ENCODE peak calls at places on chromosomes 4 and X, in ten cellular contexts. E is MM.1S, C is MCF 10A, V is brain microvascular endothelial cell, J is progenitor cell of endocrine pancreas, B is neural crest cell, N is Calu3, R is upper lobe of right lung, F is nephron progenitor cell, Z is PC-9. I is an unnamed sample.

GRCh38 chr4:139560396-139561084 is 4.5 kb upstream of the SETD7 start:
- DNase-seq in R (no peak), B (no peak), V (no peak), N (no peak), E (no peak), F (peak; percentile 40), C (no peak), J (no peak), Z (peak; percentile 50), I (no peak)

GRCh38 chr4:52657630-52658501 is 1.2 kb downstream of the USP46 start:
- DNase-seq in B (peak; percentile 6), E (no peak), V (no peak), N (no peak), C (peak; percentile 30), Z (no peak), F (peak; percentile 48), J (no peak), R (no peak), I (no peak)

GRCh38 chr4:10691651-10692050 is 7.1 kb upstream of the CLNK start:
- DNase-seq in E (no peak), J (no peak), R (no peak), Z (no peak), C (no peak), V (no peak), B (no peak), F (no peak), N (no peak), I (no peak)

GRCh38 chr4:122224348-122224747 is 72.2 kb downstream of the BLTP1 start:
- DNase-seq in J (no peak), V (peak; percentile 31), F (peak; percentile 6), R (no peak), Z (no peak), E (peak; percentile 9), N (no peak), C (peak; percentile 40), B (peak; percentile 11), I (no peak)

GRCh38 chr4:147480891-147481576 is at the start of gene EDNRA:
- DNase-seq in F (peak; percentile 71), R (peak; percentile 71), Z (no peak), C (no peak), E (no peak), B (peak; percentile 33), V (peak; percentile 74), N (peak; percentile 29), J (peak; percentile 33), I (peak; percentile 78)

GRCh38 chr4:169268951-169269781 is 1.6 kb downstream of the SH3RF1 start:
- DNase-seq in E (no peak), V (peak; percentile 86), J (no peak), C (peak; percentile 60), Z (peak; percentile 67), B (no peak), R (no peak), N (peak; percentile 29), F (no peak), I (no peak)

GRCh38 chr4:180999217-180999616 is 1244.0 kb upstream of the TENM3 start:
- DNase-seq in J (no peak), C (peak; percentile 17), E (no peak), F (no peak), N (no peak), V (no peak), Z (no peak), B (no peak), R (no peak), I (no peak)

GRCh38 chr4:152979731-152980330 is 43.7 kb downstream of the FHDC1 start:
- DNase-seq in Z (peak; percentile 41), J (no peak), N (no peak), V (no peak), B (no peak), F (no peak), R (no peak), C (no peak), E (no peak), I (no peak)

GRCh38 chr4:25861951-25862410 is 807 bp downstream of the SEL1L3 start:
- DNase-seq in V (no peak), E (peak; percentile 53), J (no peak), F (peak; percentile 33), Z (no peak), N (no peak), B (no peak), C (peak; percentile 57), R (no peak), I (no peak)

GRCh38 chr4:170080496-170080895 is 9.3 kb downstream of the AADAT start:
- DNase-seq in J (no peak), E (no peak), N (no peak), Z (no peak), C (no peak), F (no peak), R (no peak), B (no peak), V (no peak), I (no peak)

GRCh38 chr4:84378277-84378838 is 120.7 kb downstream of the NKX6-1 start:
- DNase-seq in V (no peak), B (no peak), J (no peak), E (no peak), Z (no peak), N (no peak), F (no peak), R (no peak), C (no peak), I (no peak)

GRCh38 chr4:96016615-96017299 is 176.9 kb downstream of the PDHA2 start:
- DNase-seq in B (no peak), J (no peak), E (peak; percentile 18), R (no peak), F (no peak), C (peak; percentile 42), N (no peak), V (peak; percentile 77), Z (no peak), I (no peak)

GRCh38 chrX:136689441-136689840 is 41.5 kb downstream of the CD40LG start:
- DNase-seq in R (no peak), B (no peak), C (no peak), J (no peak), Z (no peak), N (no peak), V (peak; percentile 47), E (peak; percentile 90), F (no peak), I (no peak)

GRCh38 chr4:70895846-70896435 is 6.2 kb upstream of the MOB1B start:
- DNase-seq in N (no peak), C (no peak), J (no peak), B (no peak), V (no peak), E (no peak), R (no peak), Z (no peak), F (no peak), I (no peak)

GRCh38 chr4:183522821-183523220 is 18.0 kb downstream of the ING2 start:
- DNase-seq in N (no peak), R (no peak), V (no peak), B (no peak), F (no peak), E (no peak), Z (no peak), C (no peak), J (no peak), I (no peak)
- TF ChIP-seq CTCF in N (no peak), R (no peak), V (no peak), B (no peak), F (no peak), E (no peak), Z (no peak), C (no peak), J (no peak), I (no peak)

GRCh38 chr4:140569307-140569638 is 512 bp upstream of the UCP1 start:
- DNase-seq in V (no peak), E (no peak), B (no peak), J (no peak), C (no peak), R (no peak), F (no peak), Z (no peak), N (no peak), I (no peak)

GRCh38 chr4:140567722-140568121 is 1.0 kb downstream of the UCP1 start:
- DNase-seq in F (peak; percentile 58), Z (no peak), B (peak; percentile 10), C (no peak), E (no peak), J (peak; percentile 15), N (peak; percentile 1), V (no peak), R (no peak), I (no peak)

GRCh38 chr4:140571620-140572019 is 2.9 kb upstream of the UCP1 start:
- DNase-seq in B (no peak), Z (no peak), N (no peak), F (no peak), V (no peak), E (no peak), R (no peak), C (no peak), J (no peak), I (no peak)

GRCh38 chr4:140568507-140569306 is at the start of gene UCP1:
- DNase-seq in F (peak; percentile 73), C (peak; percentile 21), J (peak; percentile 35), R (peak; percentile 71), V (no peak), E (no peak), Z (no peak), N (peak; percentile 28), B (peak; percentile 13), I (no peak)
- TF ChIP-seq CTCF in F (no peak), C (no peak), J (peak; percentile 28), R (no peak), V (no peak), E (no peak), Z (no peak), N (no peak), B (no peak), I (no peak)

DNA sequence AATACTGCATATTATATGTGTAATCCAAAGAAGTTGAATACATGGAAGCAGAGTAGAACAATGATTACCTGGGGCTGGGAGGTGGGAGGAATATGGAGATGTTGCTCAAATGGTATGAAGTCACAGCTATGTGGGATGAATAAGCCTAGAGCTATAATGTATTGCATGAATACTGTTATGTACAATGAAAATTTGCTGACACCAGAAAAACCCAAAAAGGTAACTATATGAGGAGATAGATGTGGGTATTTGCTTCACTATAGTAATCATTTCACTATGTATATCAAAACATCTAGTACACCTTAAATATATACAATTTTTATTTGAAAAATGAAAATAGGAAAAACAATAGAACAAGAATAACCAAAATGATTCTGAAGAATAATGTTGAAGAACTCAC is 11.2 kb downstream of the PAGE3 start:
- DNase-seq in V (no peak), E (no peak), B (no peak), J (no peak), F (no peak), N (no peak), R (no peak), Z (no peak), C (no peak), I (no peak)
- TF ChIP-seq CTCF in V (no peak), E (no peak), B (no peak), J (no peak), F (no peak), N (no peak), R (no peak), Z (no peak), C (no peak), I (no peak)

GRCh38 chrX:133475521-133475920 is 60.2 kb upstream of the GPC4 start:
- DNase-seq in R (no peak), E (no peak), C (no peak), F (no peak), N (no peak), B (no peak), V (no peak), J (no peak), Z (no peak), I (no peak)
- TF ChIP-seq CTCF in R (no peak), E (no peak), C (no peak), F (no peak), N (no peak), B (no peak), V (no peak), J (no peak), Z (no peak), I (no peak)